ENCODE peak calls at places on chromosomes 11 and 22, in six cellular contexts. M is HepG2, U is GM23338, N is suprapubic skin, A is HCT116, F is stomach. Q is an unnamed sample.

GRCh38 chr11:9260182-9261146 is 4.7 kb downstream of the DENND5A start:
- DNase-seq in N (no peak), F (peak), M (no peak), A (no peak), U (peak), Q (no peak)

GRCh38 chr22:37665487-37665886 is 7.0 kb downstream of the PDXP start:
- DNase-seq in A (no peak), U (no peak), M (no peak), N (no peak), F (no peak), Q (no peak)

GRCh38 chr11:73187854-73188253 is 30.2 kb upstream of the P2RY2 start:
- DNase-seq in U (peak), F (no peak), M (no peak), N (no peak), A (no peak), Q (no peak)

GRCh38 chr11:47784785-47785381 is 17.7 kb upstream of the FNBP4 start:
- DNase-seq in M (no peak), F (no peak), A (no peak), N (no peak), U (no peak), Q (no peak)

GRCh38 chr22:18088825-18089568 is 11.2 kb downstream of the PEX26 start:
- DNase-seq in U (no peak), M (peak), F (no peak), N (no peak), A (no peak), Q (no peak)

GRCh38 chr22:45034821-45035220 is 25.0 kb upstream of the PHF21B start:
- DNase-seq in M (no peak), F (no peak), A (no peak), U (no peak), N (no peak), Q (no peak)

GRCh38 chr11:108803781-108804180 is 138.9 kb downstream of the DDX10 start:
- DNase-seq in N (no peak), U (no peak), M (no peak), F (no peak), A (no peak), Q (no peak)

GRCh38 chr11:94751806-94752205 is 16.4 kb upstream of the AMOTL1 start:
- DNase-seq in N (no peak), A (no peak), F (no peak), U (no peak), M (no peak), Q (no peak)

GRCh38 chr11:71114124-71114851 is 138.1 kb downstream of the SHANK2 start:
- DNase-seq in F (no peak), U (no peak), M (no peak), A (no peak), N (no peak), Q (no peak)

GRCh38 chr22:39095971-39096370 is 1.1 kb upstream of the APOBEC3H start:
- DNase-seq in U (no peak), F (no peak), N (no peak), A (no peak), M (no peak), Q (no peak)

GRCh38 chr22:38017272-38017920 is 33.0 kb upstream of the SOX10 start:
- DNase-seq in M (no peak), A (no peak), N (peak), U (no peak), F (peak), Q (peak)

GRCh38 chr22:45400046-45400445 is 13.4 kb downstream of the SMC1B start:
- DNase-seq in A (no peak), M (no peak), F (no peak), N (no peak), U (no peak), Q (no peak)

GRCh38 chr11:132888226-132888625 is 644.1 kb downstream of the OPCML start:
- DNase-seq in A (no peak), M (no peak), U (no peak), F (no peak), N (no peak), Q (no peak)

GRCh38 chr22:42683599-42684283 is 34.5 kb upstream of the CYB5R3 start:
- DNase-seq in N (peak), U (no peak), M (no peak), F (no peak), A (no peak), Q (no peak)
- TF ChIP-seq POLR2AphosphoS5 in N (no peak), U (no peak), M (no peak), F (peak), A (no peak), Q (no peak)

DNA sequence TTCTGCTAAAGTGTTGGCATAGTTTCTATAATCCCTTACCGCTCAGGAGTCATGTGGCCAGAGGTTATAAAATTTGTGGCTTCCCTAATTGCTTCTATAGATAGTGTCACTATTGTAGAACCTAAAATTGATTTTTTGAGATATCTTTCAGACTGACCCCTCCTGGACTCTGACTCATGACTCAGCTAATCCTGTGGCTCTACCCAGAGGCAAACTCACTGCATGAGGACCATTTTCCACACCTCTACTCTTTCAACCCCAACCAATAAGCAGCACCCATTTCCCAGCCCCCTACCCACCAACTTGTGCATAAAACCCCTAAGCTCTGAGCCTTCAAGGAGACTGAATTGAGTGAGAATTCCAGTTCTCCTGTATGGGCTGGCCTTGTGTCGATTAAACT is 61.7 kb upstream of the PRSS23 start:
- DNase-seq in F (no peak), U (no peak), A (no peak), M (no peak), N (no peak), Q (peak)
- TF ChIP-seq POLR2AphosphoS5 in F (no peak), U (no peak), A (no peak), M (no peak), N (no peak), Q (no peak)

GRCh38 chr22:41526226-41526531 is 18.1 kb downstream of the POLR3H start:
- DNase-seq in M (no peak), U (no peak), N (no peak), F (no peak), A (no peak), Q (no peak)
- TF ChIP-seq POLR2AphosphoS5 in M (no peak), U (peak), N (no peak), F (no peak), A (no peak), Q (no peak)

GRCh38 chr11:130999992-131000770 is 83.9 kb upstream of the SNX19 start:
- DNase-seq in N (no peak), U (no peak), F (no peak), A (peak), M (peak), Q (peak)
- TF ChIP-seq POLR2AphosphoS5 in N (no peak), U (no peak), F (no peak), A (no peak), M (no peak), Q (peak)

GRCh38 chr11:62498492-62499286 is 47.9 kb downstream of the AHNAK start:
- DNase-seq in N (no peak), M (peak), A (no peak), F (no peak), U (no peak), Q (no peak)

GRCh38 chr11:62502030-62502730 is 44.4 kb downstream of the AHNAK start:
- DNase-seq in F (no peak), U (no peak), A (no peak), N (no peak), M (no peak), Q (peak)

GRCh38 chr11:62504158-62504973 is 42.2 kb downstream of the AHNAK start:
- DNase-seq in M (no peak), A (no peak), N (no peak), F (no peak), U (peak), Q (no peak)

GRCh38 chr11:62500066-62501035 is 46.3 kb downstream of the AHNAK start:
- DNase-seq in M (no peak), N (no peak), A (peak), U (peak), F (no peak), Q (no peak)

DNA sequence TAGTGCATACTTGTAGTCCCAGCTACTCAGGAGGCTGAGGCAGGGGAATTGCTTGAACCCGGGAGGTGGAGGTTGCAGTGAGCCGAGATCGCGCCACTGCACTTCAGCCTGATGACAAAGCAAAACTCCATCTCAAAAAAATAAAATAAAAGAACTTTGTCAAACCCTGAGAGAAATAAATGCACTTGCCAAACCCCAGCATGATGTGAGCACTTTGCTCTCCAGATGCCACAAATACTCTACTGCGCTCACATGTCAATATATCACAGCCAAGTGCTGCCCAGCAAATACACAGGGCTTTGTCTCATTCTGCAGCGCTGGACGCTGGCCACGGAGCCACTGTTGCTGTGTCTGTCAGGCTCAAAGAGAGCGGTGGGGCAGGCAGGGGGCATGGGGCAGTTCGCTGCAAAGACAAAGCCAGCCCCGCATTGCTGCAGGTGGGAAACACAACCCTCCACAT is 45.1 kb downstream of the AHNAK start:
- DNase-seq in U (no peak), M (peak), N (peak), A (no peak), F (peak), Q (peak)
- TF ChIP-seq POLR2AphosphoS5 in U (no peak), M (no peak), N (no peak), A (no peak), F (no peak), Q (no peak)

GRCh38 chr22:23305922-23306374 is 125.6 kb downstream of the BCR start:
- DNase-seq in N (peak), M (no peak), F (peak), U (no peak), A (no peak), Q (peak)

GRCh38 chr22:23300476-23300875 is 120.2 kb downstream of the BCR start:
- DNase-seq in N (no peak), A (no peak), F (no peak), U (no peak), M (no peak), Q (no peak)

GRCh38 chr22:23305321-23305910 is 125.1 kb downstream of the BCR start:
- DNase-seq in A (no peak), U (no peak), N (peak), F (no peak), M (no peak), Q (peak)

GRCh38 chr22:23301591-23301990 is 121.3 kb downstream of the BCR start:
- DNase-seq in F (no peak), M (no peak), A (no peak), N (no peak), U (no peak), Q (no peak)

DNA sequence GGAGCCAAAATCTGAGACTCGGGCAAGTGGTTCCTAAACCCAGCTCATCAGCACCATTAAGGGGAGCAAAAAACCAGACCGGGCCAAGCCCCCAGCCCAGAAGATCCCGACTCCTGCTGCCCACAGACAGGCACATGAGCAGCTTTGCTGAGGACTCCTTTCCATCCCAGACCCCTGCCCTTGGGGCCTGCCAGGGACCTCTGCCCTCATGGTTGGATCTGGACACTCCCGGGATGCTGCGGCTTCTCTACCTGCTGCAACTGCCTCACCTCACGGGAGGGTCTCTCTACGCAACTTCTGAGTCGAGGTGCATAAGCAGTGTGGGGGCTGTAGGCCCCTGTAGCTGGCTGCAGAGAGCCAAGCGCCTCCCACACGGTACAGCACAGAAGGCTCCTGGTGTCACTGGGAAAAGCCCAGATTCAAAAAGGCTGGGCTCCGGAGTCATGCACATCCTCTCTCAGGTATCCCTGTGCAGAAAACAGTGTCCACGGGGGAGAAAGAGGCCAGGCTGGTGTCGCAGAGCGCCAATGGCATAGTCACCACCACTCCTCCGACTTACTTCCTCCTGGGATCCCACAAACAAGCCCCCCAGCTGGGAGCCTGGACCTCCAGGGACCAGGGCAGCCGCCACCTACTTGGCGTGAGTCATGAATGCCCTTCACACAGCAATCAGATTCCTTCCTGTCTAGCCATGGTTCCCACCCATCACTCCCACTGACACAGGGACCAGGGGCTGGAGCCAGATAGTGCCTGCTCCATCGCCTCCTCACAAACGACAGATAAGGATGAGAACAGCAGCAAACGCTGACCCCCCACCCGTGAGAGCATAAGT is 122.1 kb downstream of the BCR start:
- DNase-seq in N (peak), A (no peak), U (no peak), F (no peak), M (no peak), Q (peak)
- TF ChIP-seq POLR2AphosphoS5 in N (no peak), A (no peak), U (no peak), F (no peak), M (no peak), Q (no peak)

DNA sequence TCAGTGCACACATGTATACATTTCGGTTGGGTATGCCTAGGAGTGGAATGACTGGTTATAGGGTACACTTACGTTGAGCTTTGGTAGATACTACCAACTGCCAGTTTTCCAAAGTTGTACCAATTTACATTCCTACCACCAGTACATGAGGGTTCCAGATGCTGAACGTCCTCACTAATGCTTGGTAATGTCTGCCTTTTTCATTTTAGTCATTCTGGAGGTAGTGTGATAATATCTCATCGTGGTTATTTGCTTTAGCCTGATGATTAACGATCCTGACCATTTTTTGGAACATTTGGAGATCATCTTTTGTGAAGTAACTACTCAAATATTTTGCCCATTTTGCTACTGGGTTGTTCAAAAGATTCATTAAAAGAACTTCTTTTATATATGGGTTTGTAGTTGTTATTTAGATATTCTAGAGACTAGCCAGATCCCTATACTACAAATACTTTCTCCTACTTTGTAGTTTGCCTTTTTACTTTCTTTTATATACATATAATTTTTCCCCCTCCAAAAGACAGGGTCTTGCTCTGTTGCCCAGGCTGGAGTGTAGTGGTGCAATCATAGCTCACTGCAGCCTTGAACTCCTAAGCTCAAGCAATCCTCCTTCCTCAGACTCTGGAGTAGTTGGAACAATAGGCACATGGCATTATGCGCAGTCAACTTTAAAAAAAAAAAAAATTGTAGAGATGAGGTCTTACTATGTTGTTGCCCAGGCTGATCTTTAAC is 62.1 kb downstream of the RBFOX2 start:
- DNase-seq in F (no peak), N (no peak), M (no peak), U (no peak), A (no peak), Q (no peak)
- TF ChIP-seq POLR2AphosphoS5 in F (no peak), N (no peak), M (no peak), U (no peak), A (no peak), Q (no peak)

GRCh38 chr11:67272327-67273259 is 6.3 kb downstream of the GRK2 start:
- DNase-seq in N (peak), U (no peak), F (no peak), M (no peak), A (no peak), Q (no peak)
- TF ChIP-seq POLR2AphosphoS5 in N (no peak), U (no peak), F (no peak), M (no peak), A (no peak), Q (no peak)

DNA sequence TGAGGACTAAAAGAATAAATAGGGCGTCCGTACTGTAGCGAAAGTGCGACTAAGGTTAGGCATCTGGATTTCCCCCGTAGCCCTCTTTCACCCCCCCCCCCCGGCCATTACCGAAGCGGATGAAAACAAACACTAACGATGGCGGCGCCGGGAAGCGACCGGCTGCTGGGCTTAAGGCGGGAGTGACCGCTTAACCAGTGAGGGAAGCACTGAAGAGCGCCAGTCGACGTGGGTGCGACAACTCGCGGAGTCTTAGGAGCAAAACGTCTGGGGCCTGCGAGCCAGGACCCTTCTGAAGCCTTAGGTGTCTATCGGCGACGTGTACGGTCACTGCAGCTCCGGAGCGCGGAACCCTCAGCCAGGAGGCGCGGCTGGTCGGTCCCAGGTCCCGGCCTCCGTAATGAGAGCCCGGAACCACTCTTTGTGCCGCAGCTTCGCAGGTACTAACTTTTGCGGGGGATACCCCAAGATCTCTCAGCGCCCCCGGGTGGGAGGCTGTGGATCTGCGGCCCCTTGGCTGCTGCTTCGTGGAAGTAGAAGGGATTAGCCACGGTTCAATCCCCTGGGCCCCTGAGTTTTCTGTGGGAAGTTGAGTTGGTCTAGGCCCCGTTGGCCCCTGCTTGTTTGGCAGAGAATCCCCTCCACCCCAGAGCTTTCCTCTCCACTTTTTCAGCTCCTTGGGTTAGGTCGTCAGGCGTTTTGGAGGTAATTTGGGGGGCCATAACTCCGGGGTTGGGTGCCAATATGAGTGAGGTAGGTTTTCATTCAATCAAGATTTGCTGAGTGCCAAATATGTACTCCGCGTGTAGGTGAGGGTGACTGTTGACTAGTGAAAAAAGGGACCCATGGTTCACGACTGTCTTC is at the start of gene ATG13:
- DNase-seq in A (peak), M (peak), N (peak), U (peak), F (peak), Q (peak)
- TF ChIP-seq POLR2AphosphoS5 in A (no peak), M (no peak), N (no peak), U (peak), F (no peak), Q (peak)

DNA sequence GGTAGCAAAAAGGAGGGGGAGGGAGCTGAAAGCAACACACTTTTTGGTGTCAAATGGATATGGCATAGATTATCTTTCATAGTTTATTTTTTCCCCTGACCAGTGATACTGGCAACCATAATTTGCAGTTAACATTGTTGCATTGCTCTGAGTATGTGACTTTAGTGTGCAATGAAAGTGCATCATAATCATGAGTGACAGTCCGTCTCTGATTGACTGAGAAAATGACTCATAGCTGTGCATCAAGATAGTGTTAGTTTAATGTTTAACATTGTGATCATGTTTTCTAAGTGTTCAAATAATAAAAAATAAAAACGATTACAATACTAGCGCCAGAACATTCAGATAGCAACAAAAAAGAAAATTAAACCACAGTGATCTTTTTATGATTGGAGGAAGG is 952.4 kb upstream of the TENM4 start:
- DNase-seq in F (no peak), N (no peak), M (no peak), U (no peak), A (no peak), Q (no peak)
- TF ChIP-seq POLR2AphosphoS5 in F (no peak), N (no peak), M (no peak), U (no peak), A (no peak), Q (no peak)